ENCODE peak calls at places on chromosomes 4 and X, in six cellular contexts. H, I, J, R, P and M are unnamed samples.

GRCh38 chrX:110745288-110745687 is 50.3 kb downstream of the CHRDL1 start:
- DNase-seq in H (no peak), I (no peak), J (no peak), R (peak; percentile 58), P (no peak), M (no peak)

GRCh38 chrX:3262906-3263305 is 83.5 kb downstream of the MXRA5 start:
- DNase-seq in H (peak; percentile 82), I (no peak), J (no peak), R (peak; percentile 91), P (peak; percentile 92), M (peak; percentile 71)

GRCh38 chr4:155759372-155760252 is 791 bp downstream of the GUCY1B1 start:
- DNase-seq in H (peak; percentile 16), I (no peak), J (no peak), R (peak; percentile 39), P (no peak), M (peak; percentile 6)

GRCh38 chrX:141924293-141924692 is 20.6 kb downstream of the MAGEC1 start:
- DNase-seq in H (peak; percentile 0), I (no peak), J (no peak), R (no peak), P (no peak), M (no peak)

GRCh38 chrX:11976663-11977062 is 161.6 kb upstream of the FRMPD4 start:
- DNase-seq in H (no peak), I (no peak), J (no peak), R (no peak), P (no peak), M (no peak)

GRCh38 chr4:4470208-4470607 is 71.6 kb downstream of the STX18 start:
- DNase-seq in H (peak; percentile 66), I (no peak), J (no peak), R (peak; percentile 45), P (no peak), M (no peak)

GRCh38 chr4:151422862-151423261 is 13.9 kb downstream of the FHIP1A start:
- DNase-seq in H (no peak), I (no peak), J (no peak), R (no peak), P (no peak), M (no peak)

GRCh38 chr4:105361021-105361420 is 112.8 kb downstream of the PPA2 start:
- DNase-seq in H (no peak), I (no peak), J (no peak), R (no peak), P (no peak), M (no peak)

GRCh38 chrX:66601522-66601921 is 37.4 kb downstream of the EDA2R start:
- DNase-seq in H (no peak), I (no peak), J (no peak), R (no peak), P (no peak), M (no peak)

GRCh38 chr4:11743236-11743635 is 314.5 kb upstream of the HS3ST1 start:
- DNase-seq in H (no peak), I (no peak), J (no peak), R (peak; percentile 18), P (peak; percentile 26), M (no peak)

GRCh38 chr4:87353592-87353991 is 30.9 kb upstream of the HSD17B13 start:
- DNase-seq in H (peak; percentile 79), I (no peak), J (peak; percentile 19), R (peak; percentile 69), P (no peak), M (peak; percentile 10)

GRCh38 chrX:42290608-42291007 is 367.3 kb upstream of the CASK start:
- DNase-seq in H (peak; percentile 10), I (no peak), J (no peak), R (peak; percentile 6), P (no peak), M (no peak)

GRCh38 chrX:130719399-130719798 is 183.6 kb downstream of the ENOX2 start:
- DNase-seq in H (no peak), I (no peak), J (no peak), R (no peak), P (no peak), M (no peak)

GRCh38 chr4:1246111-1246881 is 2.6 kb downstream of the CTBP1 start:
- DNase-seq in H (no peak), I (no peak), J (no peak), R (no peak), P (no peak), M (no peak)

GRCh38 chrX:69028761-69029120 is 136.5 kb downstream of the PJA1 start:
- DNase-seq in H (no peak), I (no peak), J (no peak), R (no peak), P (no peak), M (no peak)